ENCODE peak calls at places on chromosomes 16 and 17, in ten cellular contexts. D is heart left ventricle; J is SJSA1; B is hepatocyte; U is cardiac muscle cell; W is neural progenitor cell; V is HCT116; Y is CD8-positive, alpha-beta memory T cell; G is Peyer's patch; C is PC-9. A is an unnamed sample.

GRCh38 chr16:57023541-57024249 is 34.3 kb downstream of the NLRC5 start:
- DNase-seq in D (no peak), J (no peak), B (no peak), U (no peak), W (no peak), V (no peak), Y (peak; percentile 69), G (peak; percentile 72), C (no peak), A (no peak)

GRCh38 chr17:46769531-46770438 is 48.7 kb downstream of the WNT3 start:
- DNase-seq in D (no peak), J (no peak), B (no peak), U (no peak), W (no peak), V (no peak), Y (no peak), G (peak; percentile 46), C (no peak), A (peak; percentile 23)

GRCh38 chr16:57704905-57705852 is 10.6 kb downstream of the DRC7 start:
- DNase-seq in D (no peak), J (no peak), B (no peak), U (no peak), W (no peak), V (no peak), Y (no peak), G (peak; percentile 9), C (no peak), A (no peak)

GRCh38 chr17:40090234-40091111 is 9.9 kb downstream of the NR1D1 start:
- DNase-seq in D (peak; percentile 79), J (no peak), B (no peak), U (no peak), W (no peak), V (no peak), Y (no peak), G (no peak), C (no peak), A (no peak)

GRCh38 chr17:75440738-75441448 is 15.5 kb upstream of the TMEM94 start:
- DNase-seq in D (no peak), J (peak; percentile 60), B (no peak), U (no peak), W (no peak), V (no peak), Y (no peak), G (no peak), C (no peak), A (no peak)

GRCh38 chr16:30539000-30539964 is 4.6 kb upstream of the ZNF747 start:
- DNase-seq in D (peak; percentile 85), J (no peak), B (no peak), U (peak; percentile 65), W (no peak), V (no peak), Y (no peak), G (no peak), C (no peak), A (no peak)

GRCh38 chr17:38761612-38762011 is 9.1 kb downstream of the PSMB3 start:
- DNase-seq in D (no peak), J (no peak), B (peak; percentile 37), U (peak; percentile 35), W (peak; percentile 71), V (peak; percentile 34), Y (no peak), G (no peak), C (no peak), A (no peak)

GRCh38 chr17:78535285-78536197 is 41.7 kb downstream of the DNAH17 start:
- DNase-seq in D (no peak), J (no peak), B (no peak), U (no peak), W (no peak), V (no peak), Y (no peak), G (no peak), C (peak; percentile 51), A (no peak)

DNA sequence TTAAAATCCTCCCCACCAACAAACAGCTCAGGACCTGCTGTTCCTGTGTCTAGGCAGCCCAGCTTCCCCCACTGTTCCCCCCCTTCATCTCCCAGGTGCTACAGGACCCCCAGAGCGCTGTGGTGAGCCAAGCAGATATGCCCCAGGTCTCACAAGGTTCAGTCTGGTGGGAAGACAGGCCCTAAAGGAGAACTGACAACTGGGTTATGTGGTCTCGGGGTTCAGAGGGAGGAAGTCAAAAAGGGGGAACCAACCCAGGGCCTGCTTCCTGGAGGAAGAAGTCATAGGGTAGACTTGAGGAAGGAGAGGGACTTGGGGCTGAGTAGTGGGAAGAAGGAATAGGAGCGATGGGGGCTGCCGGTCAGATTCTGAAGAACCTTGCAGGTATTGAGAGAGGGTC is 2.6 kb downstream of the RIPOR1 start:
- DNase-seq in D (no peak), J (no peak), B (no peak), U (no peak), W (no peak), V (no peak), Y (no peak), G (peak; percentile 78), C (no peak), A (no peak)
- H3K27ac ChIP-seq in D (peak overlapping the region; percentile 96), J (no peak overlapping the region), B (no peak overlapping the region), U (no peak overlapping the region), W (no peak overlapping the region), V (no peak overlapping the region), Y (no peak overlapping the region), G (peak overlapping the region; percentile 80), C (no peak overlapping the region), A (peak overlapping the region; percentile 88)

GRCh38 chr17:81556175-81556691 is 4.1 kb upstream of the FAAP100 start:
- DNase-seq in D (no peak), J (no peak), B (peak; percentile 71), U (peak; percentile 70), W (no peak), V (no peak), Y (no peak), G (peak; percentile 76), C (no peak), A (no peak)

GRCh38 chr17:81551458-81552243 is 502 bp downstream of the FAAP100 start:
- DNase-seq in D (no peak), J (no peak), B (peak; percentile 44), U (peak; percentile 43), W (peak; percentile 49), V (no peak), Y (no peak), G (peak; percentile 69), C (peak; percentile 35), A (no peak)

GRCh38 chr17:81552244-81553017 is at the start of gene FAAP100:
- DNase-seq in D (peak; percentile 85), J (peak; percentile 95), B (peak; percentile 93), U (peak; percentile 87), W (peak; percentile 93), V (peak; percentile 70), Y (peak; percentile 74), G (peak; percentile 89), C (peak; percentile 90), A (peak; percentile 61)

GRCh38 chr17:81553018-81553615 is 964 bp upstream of the FAAP100 start:
- DNase-seq in D (peak; percentile 78), J (peak; percentile 83), B (peak; percentile 85), U (peak; percentile 89), W (peak; percentile 90), V (peak; percentile 80), Y (peak; percentile 72), G (peak; percentile 93), C (peak; percentile 85), A (peak; percentile 23)

DNA sequence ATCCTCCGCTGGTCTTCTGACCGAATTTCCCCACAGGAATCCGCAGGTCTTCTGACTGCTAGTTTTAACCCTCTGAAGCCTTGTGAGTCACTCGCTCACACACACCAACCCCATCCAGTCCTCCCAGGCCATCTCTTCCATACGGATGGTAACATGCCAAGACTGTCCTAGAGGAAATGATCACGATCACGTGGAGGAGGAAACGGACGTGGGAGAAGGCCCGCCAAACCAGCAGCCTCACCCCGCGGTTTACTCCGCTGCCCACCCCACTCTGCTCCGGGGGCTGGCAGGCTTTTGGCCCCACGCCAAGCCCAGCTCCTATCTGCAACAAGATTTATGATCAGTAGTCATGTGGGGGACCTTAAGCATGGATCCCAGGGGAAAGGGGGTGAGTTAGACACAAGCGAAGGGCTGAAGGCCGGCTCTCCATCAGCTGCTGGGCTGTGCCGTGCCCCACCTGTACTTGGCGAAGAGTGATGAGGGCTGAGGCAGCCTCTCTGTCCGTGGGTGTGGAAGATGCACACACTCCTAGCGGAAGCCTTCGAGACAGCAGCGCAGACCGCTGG is 1.5 kb upstream of the FAAP100 start:
- DNase-seq in D (no peak), J (peak; percentile 69), B (peak; percentile 63), U (no peak), W (no peak), V (peak; percentile 16), Y (peak; percentile 27), G (no peak), C (no peak), A (peak; percentile 35)
- H3K4me3 ChIP-seq in D (peak overlapping the region; percentile 99), J (no peak overlapping the region), B (peak overlapping the region; percentile 94), U (peak overlapping the region; percentile 92), W (peak overlapping the region; percentile 97), V (peak overlapping the region; percentile 94), Y (peak overlapping the region; percentile 75), G (peak overlapping the region; percentile 96), C (peak overlapping the region; percentile 62), A (peak overlapping the region; percentile 94)

DNA sequence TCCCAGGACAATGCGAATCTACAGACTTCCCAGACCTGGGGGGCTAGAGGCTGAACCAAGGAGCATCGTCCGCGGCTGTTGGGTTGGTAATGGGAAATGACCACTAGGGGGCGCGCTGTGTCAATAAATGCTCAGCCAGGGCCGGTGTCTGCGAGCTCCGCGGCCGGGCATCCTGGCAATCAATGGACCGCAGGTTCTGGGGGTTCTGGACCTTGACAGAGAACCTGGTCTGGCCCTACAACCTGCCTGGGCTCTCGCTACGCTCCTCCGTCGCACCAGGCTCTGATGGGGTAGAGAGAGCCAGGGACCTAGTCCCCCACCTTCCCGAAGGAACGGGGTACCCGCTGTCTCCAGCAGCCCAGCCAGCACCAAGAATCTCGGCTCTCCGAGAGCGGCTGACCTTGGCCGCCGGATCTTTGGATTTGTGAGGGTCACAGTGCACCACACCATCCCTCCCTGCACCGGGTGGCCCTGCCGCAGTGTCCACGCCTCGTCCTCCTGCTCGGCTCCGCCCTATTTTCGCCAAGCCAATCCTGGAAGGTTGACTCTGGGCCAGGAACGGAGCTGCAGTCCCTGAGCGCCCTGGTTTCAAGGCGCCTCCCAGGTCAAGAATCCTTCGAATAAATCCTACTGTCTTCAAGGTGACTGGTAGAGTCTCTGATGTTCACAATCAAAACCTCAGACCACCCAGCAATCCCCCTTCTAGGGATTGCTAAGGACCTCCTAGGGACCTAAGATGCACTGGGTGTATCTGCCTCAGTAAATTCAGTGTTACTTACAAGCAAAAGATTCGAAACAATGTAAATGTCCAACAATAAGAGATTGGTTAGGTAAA is 20.3 kb upstream of the BEAN1 start:
- DNase-seq in D (peak; percentile 89), J (peak; percentile 76), B (peak; percentile 90), U (peak; percentile 92), W (peak; percentile 87), V (peak; percentile 64), Y (peak; percentile 82), G (peak; percentile 94), C (peak; percentile 79), A (peak; percentile 86)
- H3K27ac ChIP-seq in D (peak overlapping the region; percentile 61), J (no peak overlapping the region), B (no peak overlapping the region), U (peak overlapping the region; percentile 5), W (no peak overlapping the region), V (peak overlapping the region; percentile 59), Y (no peak overlapping the region), G (no peak overlapping the region), C (no peak overlapping the region), A (no peak overlapping the region)

GRCh38 chr16:89484088-89484501 is 6.3 kb downstream of the ANKRD11 start:
- DNase-seq in D (no peak), J (no peak), B (no peak), U (no peak), W (no peak), V (no peak), Y (no peak), G (no peak), C (no peak), A (no peak)

GRCh38 chr16:89484923-89485679 is 5.3 kb downstream of the ANKRD11 start:
- DNase-seq in D (no peak), J (no peak), B (no peak), U (no peak), W (no peak), V (no peak), Y (no peak), G (peak; percentile 70), C (no peak), A (no peak)

GRCh38 chr16:89482824-89483220 is 7.5 kb downstream of the ANKRD11 start:
- DNase-seq in D (no peak), J (no peak), B (no peak), U (no peak), W (no peak), V (no peak), Y (no peak), G (no peak), C (no peak), A (no peak)

GRCh38 chr16:89481556-89481955 is 8.8 kb downstream of the ANKRD11 start:
- DNase-seq in D (no peak), J (no peak), B (no peak), U (no peak), W (no peak), V (no peak), Y (no peak), G (no peak), C (no peak), A (no peak)

GRCh38 chr16:89482087-89482823 is 8.1 kb downstream of the ANKRD11 start:
- DNase-seq in D (no peak), J (no peak), B (no peak), U (no peak), W (no peak), V (no peak), Y (no peak), G (no peak), C (no peak), A (no peak)
- H3K4me3 ChIP-seq in D (no peak overlapping the region), J (no peak overlapping the region), B (no peak overlapping the region), U (no peak overlapping the region), W (no peak overlapping the region), V (no peak overlapping the region), Y (no peak overlapping the region), G (no peak overlapping the region), C (no peak overlapping the region), A (no peak overlapping the region)

A was measured in dorsolateral prefrontal cortex.